ENCODE peak calls at places on chromosomes 2 and 18, in nine cellular contexts. H, W, J, G, Y, O, Q, D and V are unnamed samples.

GRCh38 chr2:133045787-133046186 is 375.8 kb upstream of the LYPD1 start:
- DNase-seq in G (no peak), O (no peak), J (no peak), Y (no peak), W (no peak), D (no peak), Q (no peak), H (peak; percentile 22), V (no peak)

GRCh38 chr2:206832886-206833285 is 67.5 kb downstream of the FASTKD2 start:
- DNase-seq in J (no peak), H (no peak), O (no peak), G (no peak), W (no peak), Q (no peak), Y (no peak), D (no peak), V (peak; percentile 59)

GRCh38 chr2:227477291-227477690 is 5.3 kb downstream of the AGFG1 start:
- DNase-seq in Y (no peak), O (no peak), W (no peak), D (no peak), G (no peak), J (no peak), Q (no peak), H (no peak), V (no peak)

GRCh38 chr2:99478632-99479031 is 11.2 kb downstream of the REV1 start:
- DNase-seq in Y (no peak), O (no peak), H (no peak), J (no peak), W (no peak), Q (no peak), D (no peak), G (no peak), V (no peak)

GRCh38 chr2:226136739-226137138 is 662.9 kb downstream of the IRS1 start:
- DNase-seq in Y (no peak), W (no peak), D (no peak), O (no peak), J (no peak), H (peak; percentile 28), G (no peak), Q (no peak), V (peak; percentile 97)

GRCh38 chr18:50507120-50507590 is 52.7 kb upstream of the MAPK4 start:
- DNase-seq in W (no peak), Y (peak; percentile 13), H (peak; percentile 12), Q (peak; percentile 20), D (peak; percentile 29), G (peak; percentile 61), O (no peak), J (no peak), V (peak; percentile 52)

GRCh38 chr2:101815739-101816391 is 118.4 kb downstream of the MAP4K4 start:
- DNase-seq in J (no peak), Y (no peak), H (no peak), Q (no peak), O (no peak), D (no peak), W (no peak), G (no peak), V (no peak)

GRCh38 chr2:36534275-36534799 is 63.6 kb downstream of the FEZ2 start:
- DNase-seq in H (no peak), Q (no peak), W (no peak), J (no peak), O (no peak), D (no peak), Y (no peak), G (no peak), V (no peak)

GRCh38 chr2:63692002-63692606 is 103.3 kb downstream of the MDH1 start:
- DNase-seq in D (no peak), W (peak; percentile 31), O (no peak), Q (no peak), H (peak; percentile 62), J (peak; percentile 78), G (peak; percentile 39), Y (peak; percentile 41), V (peak; percentile 54)

GRCh38 chr18:22056962-22057361 is 112.4 kb upstream of the GATA6 start:
- DNase-seq in Y (no peak), O (no peak), G (no peak), Q (no peak), D (no peak), W (no peak), H (no peak), J (no peak), V (no peak)

GRCh38 chr2:238060096-238060541 is 682 bp upstream of the SCLY start:
- DNase-seq in H (no peak), J (no peak), G (no peak), W (no peak), O (no peak), Q (no peak), D (no peak), Y (no peak), V (no peak)

GRCh38 chr18:77133920-77134496 is 1.4 kb upstream of the MBP start:
- DNase-seq in H (no peak), W (no peak), Q (no peak), J (no peak), G (peak; percentile 43), D (no peak), Y (peak; percentile 20), O (no peak), V (peak; percentile 88)

GRCh38 chr18:8754995-8755955 is 49.9 kb downstream of the MTCL1 start:
- DNase-seq in W (no peak), O (peak; percentile 7), Y (no peak), J (no peak), G (no peak), D (no peak), H (no peak), Q (no peak), V (peak; percentile 14)

GRCh38 chr2:64228126-64228678 is 84.0 kb upstream of the PELI1 start:
- DNase-seq in W (peak; percentile 15), O (peak; percentile 39), D (peak; percentile 86), J (peak; percentile 84), Q (peak; percentile 62), G (peak; percentile 80), H (peak; percentile 55), Y (peak; percentile 29), V (peak; percentile 86)

GRCh38 chr2:32003791-32004190 is 7.0 kb downstream of the MEMO1 start:
- DNase-seq in H (no peak), Y (no peak), Q (no peak), W (no peak), G (no peak), O (no peak), D (no peak), J (no peak), V (no peak)

GRCh38 chr2:52956766-52957165 is 810.8 kb upstream of the CHAC2 start:
- DNase-seq in Y (no peak), H (no peak), G (no peak), W (no peak), Q (no peak), O (no peak), J (no peak), D (no peak), V (no peak)
- TF ChIP-seq CTCF in Y (no peak), H (no peak), G (peak; percentile 27), W (peak; percentile 55), Q (no peak), O (no peak), J (no peak), D (peak; percentile 11), V (no peak)

GRCh38 chr2:88190808-88191721 is 20.9 kb downstream of the THNSL2 start:
- DNase-seq in D (no peak), Q (peak; percentile 82), H (peak; percentile 46), O (no peak), G (peak; percentile 85), W (peak; percentile 46), Y (peak; percentile 66), J (peak; percentile 29), V (peak; percentile 63)
- TF ChIP-seq MAX in D (peak; percentile 37), Q (no peak), H (no peak), O (no peak), G (no peak), W (no peak), Y (no peak), J (no peak), V (no peak)

GRCh38 chr18:58966704-58967103 is 102.0 kb downstream of the ZNF532 start:
- DNase-seq in W (no peak), H (no peak), Y (no peak), Q (no peak), J (no peak), G (no peak), O (no peak), D (no peak), V (no peak)
- H3K4me3 ChIP-seq in W (no peak overlapping the region), H (no peak overlapping the region), Y (no peak overlapping the region), Q (no peak overlapping the region), J (no peak overlapping the region), G (no peak overlapping the region), O (peak overlapping the region; percentile 8), D (no peak overlapping the region), V (no peak overlapping the region)

GRCh38 chr18:3666526-3667254 is 216.7 kb downstream of the TGIF1 start:
- DNase-seq in O (no peak), Q (no peak), H (no peak), W (no peak), G (no peak), J (no peak), D (no peak), Y (no peak), V (no peak)
- TF ChIP-seq CTCF in O (no peak), Q (no peak), H (no peak), W (no peak), G (no peak), J (no peak), D (no peak), Y (no peak), V (no peak)